ENCODE peak calls at places on chromosomes 2 and 18, in seven cellular contexts. One of them, this sample, is unnamed.

GRCh38 chr18:9038277-9038871 is 64.1 kb upstream of the NDUFV2 start:
- DNase-seq in epithelial cell of esophagus: peak; percentile 72
- DNase-seq in nephron progenitor cell: no peak
- DNase-seq in mesothelial cell of epicardium: no peak
- DNase-seq in H9: no peak
- DNase-seq in upper lobe of right lung: no peak
- DNase-seq in tibial artery: no peak
- DNase-seq in this sample: no peak

GRCh38 chr2:171185941-171186340 is 25.2 kb upstream of the TLK1 start:
- DNase-seq in H9: no peak
- DNase-seq in epithelial cell of esophagus: no peak
- DNase-seq in mesothelial cell of epicardium: no peak
- DNase-seq in upper lobe of right lung: no peak
- DNase-seq in nephron progenitor cell: no peak
- DNase-seq in tibial artery: no peak
- DNase-seq in this sample: no peak

GRCh38 chr2:3169106-3169870 is 208.3 kb downstream of the EIPR1 start:
- DNase-seq in upper lobe of right lung: peak; percentile 29
- DNase-seq in H9: no peak
- DNase-seq in nephron progenitor cell: no peak
- DNase-seq in tibial artery: peak; percentile 41
- DNase-seq in epithelial cell of esophagus: peak; percentile 24
- DNase-seq in mesothelial cell of epicardium: no peak
- DNase-seq in this sample: no peak

GRCh38 chr2:204127238-204127637 is 190.7 kb downstream of the ICOS start:
- DNase-seq in epithelial cell of esophagus: peak; percentile 29
- DNase-seq in H9: no peak
- DNase-seq in nephron progenitor cell: no peak
- DNase-seq in upper lobe of right lung: no peak
- DNase-seq in mesothelial cell of epicardium: no peak
- DNase-seq in tibial artery: no peak
- DNase-seq in this sample: no peak

GRCh38 chr2:61421611-61422010 is 49.3 kb downstream of the USP34 start:
- DNase-seq in H9: no peak
- DNase-seq in tibial artery: no peak
- DNase-seq in nephron progenitor cell: no peak
- DNase-seq in epithelial cell of esophagus: no peak
- DNase-seq in upper lobe of right lung: no peak
- DNase-seq in mesothelial cell of epicardium: no peak
- DNase-seq in this sample: no peak

GRCh38 chr2:24925815-24926214 is 5.8 kb upstream of the ADCY3 start:
- DNase-seq in upper lobe of right lung: no peak
- DNase-seq in tibial artery: no peak
- DNase-seq in nephron progenitor cell: no peak
- DNase-seq in epithelial cell of esophagus: no peak
- DNase-seq in mesothelial cell of epicardium: no peak
- DNase-seq in H9: no peak
- DNase-seq in this sample: no peak

GRCh38 chr2:144403940-144404339 is 116.0 kb downstream of the ZEB2 start:
- DNase-seq in epithelial cell of esophagus: no peak
- DNase-seq in nephron progenitor cell: peak; percentile 32
- DNase-seq in upper lobe of right lung: peak; percentile 60
- DNase-seq in tibial artery: no peak
- DNase-seq in mesothelial cell of epicardium: no peak
- DNase-seq in H9: no peak
- DNase-seq in this sample: no peak

GRCh38 chr2:72118386-72118785 is 29.3 kb downstream of the CYP26B1 start:
- DNase-seq in upper lobe of right lung: no peak
- DNase-seq in tibial artery: no peak
- DNase-seq in epithelial cell of esophagus: no peak
- DNase-seq in H9: no peak
- DNase-seq in mesothelial cell of epicardium: no peak
- DNase-seq in nephron progenitor cell: no peak
- DNase-seq in this sample: no peak

GRCh38 chr2:215870986-215871385 is 142.4 kb downstream of the MREG start:
- DNase-seq in mesothelial cell of epicardium: no peak
- DNase-seq in nephron progenitor cell: peak; percentile 12
- DNase-seq in upper lobe of right lung: no peak
- DNase-seq in H9: peak; percentile 43
- DNase-seq in epithelial cell of esophagus: no peak
- DNase-seq in tibial artery: no peak
- DNase-seq in this sample: no peak

GRCh38 chr2:228697456-228697855 is 516.0 kb upstream of the SPHKAP start:
- DNase-seq in mesothelial cell of epicardium: no peak
- DNase-seq in nephron progenitor cell: no peak
- DNase-seq in H9: no peak
- DNase-seq in upper lobe of right lung: no peak
- DNase-seq in epithelial cell of esophagus: no peak
- DNase-seq in tibial artery: no peak
- DNase-seq in this sample: no peak

GRCh38 chr2:213246665-213247281 is 37.5 kb upstream of the SPAG16 start:
- DNase-seq in mesothelial cell of epicardium: peak; percentile 40
- DNase-seq in upper lobe of right lung: no peak
- DNase-seq in H9: no peak
- DNase-seq in nephron progenitor cell: peak; percentile 65
- DNase-seq in epithelial cell of esophagus: peak; percentile 72
- DNase-seq in tibial artery: no peak
- DNase-seq in this sample: no peak

GRCh38 chr2:66105354-66105753 is 329.6 kb upstream of the MEIS1 start:
- DNase-seq in H9: no peak
- DNase-seq in mesothelial cell of epicardium: no peak
- DNase-seq in nephron progenitor cell: no peak
- DNase-seq in epithelial cell of esophagus: no peak
- DNase-seq in upper lobe of right lung: no peak
- DNase-seq in tibial artery: no peak
- DNase-seq in this sample: no peak

GRCh38 chr18:60123031-60123430 is 223.2 kb downstream of the PMAIP1 start:
- DNase-seq in nephron progenitor cell: no peak
- DNase-seq in upper lobe of right lung: no peak
- DNase-seq in H9: no peak
- DNase-seq in tibial artery: no peak
- DNase-seq in mesothelial cell of epicardium: no peak
- DNase-seq in epithelial cell of esophagus: no peak
- DNase-seq in this sample: no peak

GRCh38 chr2:600542-601386 is 76.4 kb downstream of the TMEM18 start:
- DNase-seq in nephron progenitor cell: no peak
- DNase-seq in mesothelial cell of epicardium: no peak
- DNase-seq in epithelial cell of esophagus: no peak
- DNase-seq in upper lobe of right lung: no peak
- DNase-seq in tibial artery: no peak
- DNase-seq in H9: peak; percentile 23
- DNase-seq in this sample: no peak

GRCh38 chr2:49262815-49263560 is 108.7 kb upstream of the FSHR start:
- DNase-seq in tibial artery: no peak
- DNase-seq in nephron progenitor cell: no peak
- DNase-seq in H9: no peak
- DNase-seq in upper lobe of right lung: no peak
- DNase-seq in epithelial cell of esophagus: no peak
- DNase-seq in mesothelial cell of epicardium: no peak
- DNase-seq in this sample: no peak

GRCh38 chr2:240919786-240920782 is 13.9 kb downstream of the CROCC2 start:
- DNase-seq in tibial artery: peak; percentile 58
- DNase-seq in nephron progenitor cell: peak; percentile 9
- DNase-seq in H9: peak; percentile 28
- DNase-seq in upper lobe of right lung: peak; percentile 61
- DNase-seq in mesothelial cell of epicardium: no peak
- DNase-seq in epithelial cell of esophagus: no peak
- DNase-seq in this sample: peak; percentile 12

GRCh38 chr18:61765097-61765496 is 127.7 kb downstream of the RNF152 start:
- DNase-seq in nephron progenitor cell: peak; percentile 14
- DNase-seq in upper lobe of right lung: no peak
- DNase-seq in tibial artery: no peak
- DNase-seq in mesothelial cell of epicardium: no peak
- DNase-seq in H9: no peak
- DNase-seq in epithelial cell of esophagus: peak; percentile 70
- DNase-seq in this sample: no peak

GRCh38 chr18:35610089-35610488 is 28.5 kb downstream of the GALNT1 start:
- DNase-seq in tibial artery: no peak
- DNase-seq in nephron progenitor cell: no peak
- DNase-seq in mesothelial cell of epicardium: no peak
- DNase-seq in upper lobe of right lung: no peak
- DNase-seq in H9: no peak
- DNase-seq in epithelial cell of esophagus: peak; percentile 63
- DNase-seq in this sample: no peak

GRCh38 chr18:47168509-47168908 is 7.7 kb downstream of the IER3IP1 start:
- DNase-seq in H9: no peak
- DNase-seq in epithelial cell of esophagus: no peak
- DNase-seq in nephron progenitor cell: no peak
- DNase-seq in upper lobe of right lung: no peak
- DNase-seq in tibial artery: no peak
- DNase-seq in mesothelial cell of epicardium: no peak
- DNase-seq in this sample: no peak

GRCh38 chr2:231433990-231434389 is 30.3 kb downstream of the NCL start:
- DNase-seq in nephron progenitor cell: no peak
- DNase-seq in mesothelial cell of epicardium: no peak
- DNase-seq in H9: no peak
- DNase-seq in upper lobe of right lung: no peak
- DNase-seq in tibial artery: no peak
- DNase-seq in epithelial cell of esophagus: no peak
- DNase-seq in this sample: no peak

GRCh38 chr2:21617885-21618434 is 494.2 kb downstream of the TDRD15 start:
- DNase-seq in upper lobe of right lung: no peak
- DNase-seq in nephron progenitor cell: no peak
- DNase-seq in tibial artery: no peak
- DNase-seq in H9: no peak
- DNase-seq in epithelial cell of esophagus: no peak
- DNase-seq in mesothelial cell of epicardium: no peak
- DNase-seq in this sample: no peak

GRCh38 chr2:170229125-170229524 is 51.2 kb downstream of the MYO3B start:
- DNase-seq in tibial artery: no peak
- DNase-seq in mesothelial cell of epicardium: no peak
- DNase-seq in H9: no peak
- DNase-seq in nephron progenitor cell: no peak
- DNase-seq in upper lobe of right lung: no peak
- DNase-seq in epithelial cell of esophagus: no peak
- DNase-seq in this sample: no peak

GRCh38 chr18:50986360-50987087 is 18.7 kb downstream of the ELAC1 start:
- DNase-seq in mesothelial cell of epicardium: no peak
- DNase-seq in tibial artery: no peak
- DNase-seq in H9: no peak
- DNase-seq in nephron progenitor cell: no peak
- DNase-seq in epithelial cell of esophagus: peak; percentile 20
- DNase-seq in upper lobe of right lung: no peak
- DNase-seq in this sample: no peak

GRCh38 chr2:204315236-204315662 is 230.0 kb upstream of the PARD3B start:
- DNase-seq in mesothelial cell of epicardium: no peak
- DNase-seq in upper lobe of right lung: no peak
- DNase-seq in epithelial cell of esophagus: no peak
- DNase-seq in H9: no peak
- DNase-seq in nephron progenitor cell: peak; percentile 22
- DNase-seq in tibial artery: no peak
- DNase-seq in this sample: no peak

GRCh38 chr2:195659114-195659513 is 2.1 kb downstream of the SLC39A10 start:
- DNase-seq in epithelial cell of esophagus: no peak
- DNase-seq in H9: no peak
- DNase-seq in nephron progenitor cell: no peak
- DNase-seq in upper lobe of right lung: no peak
- DNase-seq in tibial artery: no peak
- DNase-seq in mesothelial cell of epicardium: no peak
- DNase-seq in this sample: no peak

GRCh38 chr2:227766361-227766883 is 20.7 kb downstream of the SCYGR8 start:
- DNase-seq in upper lobe of right lung: peak; percentile 82
- DNase-seq in nephron progenitor cell: peak; percentile 79
- DNase-seq in epithelial cell of esophagus: peak; percentile 75
- DNase-seq in tibial artery: peak; percentile 85
- DNase-seq in H9: peak; percentile 85
- DNase-seq in mesothelial cell of epicardium: peak; percentile 82
- DNase-seq in this sample: peak; percentile 40

GRCh38 chr18:70195852-70196434 is 9.5 kb downstream of the RTTN start:
- DNase-seq in H9: no peak
- DNase-seq in nephron progenitor cell: peak; percentile 11
- DNase-seq in mesothelial cell of epicardium: no peak
- DNase-seq in epithelial cell of esophagus: peak; percentile 66
- DNase-seq in upper lobe of right lung: no peak
- DNase-seq in tibial artery: no peak
- DNase-seq in this sample: no peak

GRCh38 chr2:6959751-6960150 is 42.5 kb downstream of the RNF144A start:
- DNase-seq in H9: no peak
- DNase-seq in tibial artery: no peak
- DNase-seq in upper lobe of right lung: no peak
- DNase-seq in epithelial cell of esophagus: no peak
- DNase-seq in nephron progenitor cell: no peak
- DNase-seq in mesothelial cell of epicardium: no peak
- DNase-seq in this sample: no peak

GRCh38 chr2:169323841-169324240 is 38.5 kb downstream of the LRP2 start:
- DNase-seq in nephron progenitor cell: no peak
- DNase-seq in tibial artery: no peak
- DNase-seq in upper lobe of right lung: no peak
- DNase-seq in epithelial cell of esophagus: no peak
- DNase-seq in mesothelial cell of epicardium: no peak
- DNase-seq in H9: no peak
- DNase-seq in this sample: no peak

DNA sequence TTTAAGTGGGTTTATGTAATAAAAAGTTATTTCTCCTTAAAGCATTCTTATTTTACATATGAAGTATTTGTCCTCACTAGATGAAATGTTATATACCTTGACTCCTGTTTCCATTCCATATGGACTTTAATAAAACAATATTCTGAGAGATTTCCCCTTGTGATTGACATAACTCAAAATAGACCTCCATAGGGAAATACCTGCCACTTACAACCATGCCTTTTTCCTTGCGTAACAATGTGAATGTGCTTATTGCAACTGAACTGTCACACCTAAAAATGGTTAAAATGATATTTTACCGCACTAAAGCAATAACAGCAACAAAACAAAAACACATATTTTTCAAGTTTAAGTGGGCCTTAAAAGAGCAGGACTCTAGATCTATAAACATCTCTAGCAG is 70.3 kb upstream of the TGIF1 start:
- DNase-seq in mesothelial cell of epicardium: no peak
- DNase-seq in epithelial cell of esophagus: no peak
- DNase-seq in H9: no peak
- DNase-seq in nephron progenitor cell: no peak
- DNase-seq in upper lobe of right lung: no peak
- DNase-seq in tibial artery: no peak
- DNase-seq in this sample: no peak
- TF ChIP-seq CTCF in mesothelial cell of epicardium: no peak
- TF ChIP-seq CTCF in epithelial cell of esophagus: no peak
- TF ChIP-seq CTCF in H9: no peak
- TF ChIP-seq CTCF in nephron progenitor cell: no peak
- TF ChIP-seq CTCF in upper lobe of right lung: no peak
- TF ChIP-seq CTCF in tibial artery: no peak
- TF ChIP-seq CTCF in this sample: no peak

GRCh38 chr2:69192176-69192945 is 179.4 kb downstream of the ANTXR1 start:
- DNase-seq in upper lobe of right lung: no peak
- DNase-seq in tibial artery: no peak
- DNase-seq in nephron progenitor cell: no peak
- DNase-seq in epithelial cell of esophagus: no peak
- DNase-seq in H9: no peak
- DNase-seq in mesothelial cell of epicardium: no peak
- DNase-seq in this sample: no peak
- TF ChIP-seq CTCF in upper lobe of right lung: no peak
- TF ChIP-seq CTCF in tibial artery: no peak
- TF ChIP-seq CTCF in nephron progenitor cell: no peak
- TF ChIP-seq CTCF in epithelial cell of esophagus: no peak
- TF ChIP-seq CTCF in H9: peak; percentile 36
- TF ChIP-seq CTCF in mesothelial cell of epicardium: no peak
- TF ChIP-seq CTCF in this sample: no peak

GRCh38 chr2:185404578-185404977 is 334.0 kb upstream of the FSIP2 start:
- DNase-seq in mesothelial cell of epicardium: no peak
- DNase-seq in tibial artery: no peak
- DNase-seq in epithelial cell of esophagus: no peak
- DNase-seq in upper lobe of right lung: no peak
- DNase-seq in H9: no peak
- DNase-seq in nephron progenitor cell: no peak
- DNase-seq in this sample: no peak
- TF ChIP-seq CTCF in mesothelial cell of epicardium: no peak
- TF ChIP-seq CTCF in tibial artery: no peak
- TF ChIP-seq CTCF in epithelial cell of esophagus: no peak
- TF ChIP-seq CTCF in upper lobe of right lung: no peak
- TF ChIP-seq CTCF in H9: no peak
- TF ChIP-seq CTCF in nephron progenitor cell: no peak
- TF ChIP-seq CTCF in this sample: no peak

GRCh38 chr2:43592443-43592842 is 3.4 kb downstream of the THADA start:
- DNase-seq in epithelial cell of esophagus: no peak
- DNase-seq in H9: no peak
- DNase-seq in upper lobe of right lung: no peak
- DNase-seq in mesothelial cell of epicardium: no peak
- DNase-seq in tibial artery: no peak
- DNase-seq in nephron progenitor cell: no peak
- DNase-seq in this sample: no peak
- TF ChIP-seq CTCF in epithelial cell of esophagus: no peak
- TF ChIP-seq CTCF in H9: no peak
- TF ChIP-seq CTCF in upper lobe of right lung: no peak
- TF ChIP-seq CTCF in mesothelial cell of epicardium: no peak
- TF ChIP-seq CTCF in tibial artery: no peak
- TF ChIP-seq CTCF in nephron progenitor cell: no peak
- TF ChIP-seq CTCF in this sample: no peak

This sample was measured in activated B cell treated with CpG ODN at 0.5 μM for 24 hours.